ENCODE peak calls at places on chromosomes 12 and 14, in six cellular contexts. Z, K, I, Q, U and T are unnamed samples.
A peak's percentile ranks its signal among the peaks of the same experiment; 100 is the strongest.

GRCh38 chr12:119598159-119598558 is 4.6 kb downstream of the TMEM233 start:
- DNase-seq in K (no peak), Q (no peak), U (no peak), I (no peak), Z (no peak), T (no peak)

GRCh38 chr14:104726600-104727451 is 2.8 kb downstream of the ADSS1 start:
- DNase-seq in K (no peak), U (no peak), Q (no peak), I (no peak), Z (no peak), T (no peak)

GRCh38 chr12:26124491-26125450 is at the start of gene BHLHE41:
- DNase-seq in U (no peak), Q (peak; percentile 91), I (peak; percentile 43), K (no peak), Z (peak; percentile 82), T (peak; percentile 75)

GRCh38 chr14:50736932-50737419 is 68.9 kb upstream of the SAV1 start:
- DNase-seq in Z (no peak), K (no peak), U (no peak), Q (no peak), I (no peak), T (no peak)

GRCh38 chr14:68808696-68809095 is 15.8 kb upstream of the ZFP36L1 start:
- DNase-seq in Q (no peak), I (no peak), K (no peak), Z (no peak), U (no peak), T (no peak)

GRCh38 chr14:99389171-99389826 is 91.4 kb downstream of the SETD3 start:
- DNase-seq in I (peak; percentile 31), Q (peak; percentile 64), U (no peak), K (no peak), Z (no peak), T (no peak)

GRCh38 chr12:104154806-104155205 is 16.8 kb upstream of the NFYB start:
- DNase-seq in Z (no peak), K (no peak), I (no peak), Q (no peak), U (no peak), T (no peak)

GRCh38 chr12:68359669-68360068 is 27.5 kb upstream of the MDM1 start:
- DNase-seq in I (no peak), Q (no peak), U (no peak), Z (no peak), K (no peak), T (no peak)

GRCh38 chr14:104212206-104213095 is 74.1 kb downstream of the KIF26A start:
- DNase-seq in U (no peak), K (no peak), I (no peak), Z (no peak), Q (no peak), T (no peak)

GRCh38 chr14:72608391-72609204 is 285.3 kb downstream of the DPF3 start:
- DNase-seq in I (peak; percentile 78), K (peak; percentile 97), Z (no peak), U (no peak), Q (peak; percentile 90), T (peak; percentile 89)

GRCh38 chr14:100474176-100474575 is 113.0 kb downstream of the BEGAIN start:
- DNase-seq in U (no peak), K (no peak), Q (peak; percentile 52), I (no peak), Z (no peak), T (no peak)

GRCh38 chr12:5872745-5873144 is 72.3 kb downstream of the ANO2 start:
- DNase-seq in K (peak; percentile 13), I (no peak), U (no peak), Q (peak; percentile 47), Z (no peak), T (no peak)

GRCh38 chr14:54808326-54809161 is 94.1 kb downstream of the GCH1 start:
- DNase-seq in Q (no peak), U (no peak), K (no peak), I (no peak), Z (no peak), T (no peak)

GRCh38 chr12:123940627-123940966 is 32.0 kb downstream of the CCDC92 start:
- DNase-seq in U (no peak), Z (no peak), Q (no peak), I (no peak), K (no peak), T (no peak)

GRCh38 chr12:122366685-122367475 is 55.6 kb downstream of the CLIP1 start:
- DNase-seq in U (no peak), I (peak; percentile 80), Q (peak; percentile 82), K (peak; percentile 88), Z (no peak), T (peak; percentile 91)

GRCh38 chr14:69636051-69636639 is 24.7 kb downstream of the SUSD6 start:
- DNase-seq in I (no peak), Z (peak; percentile 55), K (no peak), U (no peak), Q (no peak), T (no peak)

GRCh38 chr12:3453947-3454675 is 36.9 kb upstream of the PRMT8 start:
- DNase-seq in U (no peak), Z (peak; percentile 7), K (peak; percentile 92), Q (peak; percentile 89), I (peak; percentile 78), T (peak; percentile 29)

GRCh38 chr14:103361868-103362267 is 23.3 kb upstream of the MARK3 start:
- DNase-seq in Z (no peak), K (peak; percentile 68), I (peak; percentile 23), Q (peak; percentile 78), U (no peak), T (peak; percentile 47)